ENCODE peak calls at places on chromosomes 13 and 19, in seven cellular contexts. D is CD4-positive, alpha-beta memory T cell; Q is left ventricle myocardium inferior; K is naive thymus-derived CD4-positive, alpha-beta T cell; V is hepatocyte; L is ascending aorta; J is spleen. W is an unnamed sample. For H3K4me1 and H3K27me3, the result is how much of the 10 kb centered on the place peaks cover.

GRCh38 chr19:29380581-29380980 is 145.2 kb upstream of the VSTM2B start:
- DNase-seq in D (no peak), Q (no peak), K (no peak), V (no peak), L (peak), J (peak), W (no peak)

GRCh38 chr19:403221-404036 is 5.5 kb downstream of the C2CD4C start:
- DNase-seq in D (no peak), Q (no peak), K (no peak), V (no peak), L (peak), J (peak), W (no peak)

GRCh38 chr19:4037301-4037949 is 29.3 kb downstream of the ZBTB7A start:
- DNase-seq in D (no peak), Q (no peak), K (no peak), V (no peak), L (no peak), J (no peak), W (no peak)

GRCh38 chr13:111908981-111909380 is 158.0 kb upstream of the SOX1 start:
- DNase-seq in D (no peak), Q (no peak), K (no peak), V (no peak), L (peak), J (peak), W (no peak)

GRCh38 chr13:30002577-30002976 is 152.2 kb upstream of the UBL3 start:
- DNase-seq in D (no peak), Q (no peak), K (no peak), V (no peak), L (no peak), J (no peak), W (no peak)

GRCh38 chr13:60577761-60578160 is 180.7 kb downstream of the TDRD3 start:
- DNase-seq in D (no peak), Q (no peak), K (no peak), V (no peak), L (no peak), J (no peak), W (no peak)

GRCh38 chr13:42876810-42877550 is 95.6 kb downstream of the FAM216B start:
- DNase-seq in D (no peak), Q (no peak), K (no peak), V (no peak), L (no peak), J (no peak), W (no peak)

GRCh38 chr13:64871742-64872141 is 2358.4 kb downstream of the PCDH9 start:
- DNase-seq in D (no peak), Q (no peak), K (no peak), V (no peak), L (no peak), J (no peak), W (no peak)

GRCh38 chr13:28750187-28751045 is 31.6 kb upstream of the SLC46A3 start:
- DNase-seq in D (no peak), Q (no peak), K (no peak), V (no peak), L (no peak), J (no peak), W (no peak)

GRCh38 chr13:75217949-75218348 is 264.0 kb downstream of the TBC1D4 start:
- DNase-seq in D (no peak), Q (no peak), K (no peak), V (no peak), L (no peak), J (no peak), W (no peak)

GRCh38 chr13:109126973-109127615 is 497.7 kb downstream of the MYO16 start:
- DNase-seq in D (no peak), Q (no peak), K (no peak), V (no peak), L (no peak), J (no peak), W (no peak)

DNA sequence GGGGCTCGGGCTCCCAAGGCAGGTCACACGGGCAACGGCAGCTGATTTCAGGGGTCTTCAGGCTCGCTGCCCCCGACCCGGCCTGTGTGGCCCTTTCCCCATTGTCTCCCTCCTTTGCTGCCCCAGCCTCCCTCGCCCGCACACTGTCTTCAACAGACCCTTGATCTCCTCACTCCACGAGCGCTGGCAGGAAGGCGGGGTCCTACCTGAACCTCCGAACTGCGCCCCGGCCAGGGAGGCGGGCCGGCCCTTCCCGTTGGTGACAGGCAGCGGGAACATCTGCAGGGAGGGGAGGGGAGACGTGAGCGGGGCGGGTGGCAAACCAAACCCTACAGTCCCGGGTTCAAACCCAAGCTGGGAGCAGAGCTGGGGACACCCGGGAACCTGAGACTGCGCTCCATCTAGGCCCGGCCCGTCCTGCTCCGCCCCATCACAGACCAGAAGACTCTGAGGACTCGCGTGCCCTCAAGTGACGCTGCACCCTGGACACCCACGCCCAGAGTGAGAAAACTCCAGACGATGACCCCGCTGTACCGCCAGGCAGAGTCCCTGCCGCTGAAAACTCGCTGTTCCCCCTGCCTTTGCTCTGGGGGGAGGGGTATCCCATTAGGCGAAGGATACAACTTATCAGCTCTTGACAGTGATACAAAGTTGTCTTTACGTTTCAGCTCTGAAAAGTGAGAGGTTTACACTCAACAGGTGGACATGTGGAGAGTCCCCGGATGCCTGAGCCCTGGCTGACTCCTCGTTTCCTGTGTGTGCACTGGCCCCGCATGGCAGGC is 6.1 kb downstream of the TCF3 start:
- DNase-seq in D (no peak), Q (no peak), K (no peak), V (no peak), L (no peak), J (no peak), W (no peak)
- H3K4me3 ChIP-seq in D (no peak), Q (no peak), K (no peak), V (no peak), L (no peak), J (no peak), W (no peak)

GRCh38 chr19:55257461-55258411 is 1.1 kb downstream of the PPP6R1 start:
- DNase-seq in D (peak), Q (no peak), K (peak), V (peak), L (no peak), J (peak), W (no peak)

GRCh38 chr19:55254625-55254977 is 4.2 kb downstream of the PPP6R1 start:
- DNase-seq in D (no peak), Q (no peak), K (no peak), V (no peak), L (no peak), J (no peak), W (no peak)

GRCh38 chr19:55253842-55254624 is 4.8 kb downstream of the PPP6R1 start:
- DNase-seq in D (peak), Q (no peak), K (peak), V (no peak), L (no peak), J (peak), W (peak)

GRCh38 chr19:55256562-55257460 is 2.0 kb downstream of the PPP6R1 start:
- DNase-seq in D (no peak), Q (no peak), K (no peak), V (no peak), L (no peak), J (peak), W (no peak)

DNA sequence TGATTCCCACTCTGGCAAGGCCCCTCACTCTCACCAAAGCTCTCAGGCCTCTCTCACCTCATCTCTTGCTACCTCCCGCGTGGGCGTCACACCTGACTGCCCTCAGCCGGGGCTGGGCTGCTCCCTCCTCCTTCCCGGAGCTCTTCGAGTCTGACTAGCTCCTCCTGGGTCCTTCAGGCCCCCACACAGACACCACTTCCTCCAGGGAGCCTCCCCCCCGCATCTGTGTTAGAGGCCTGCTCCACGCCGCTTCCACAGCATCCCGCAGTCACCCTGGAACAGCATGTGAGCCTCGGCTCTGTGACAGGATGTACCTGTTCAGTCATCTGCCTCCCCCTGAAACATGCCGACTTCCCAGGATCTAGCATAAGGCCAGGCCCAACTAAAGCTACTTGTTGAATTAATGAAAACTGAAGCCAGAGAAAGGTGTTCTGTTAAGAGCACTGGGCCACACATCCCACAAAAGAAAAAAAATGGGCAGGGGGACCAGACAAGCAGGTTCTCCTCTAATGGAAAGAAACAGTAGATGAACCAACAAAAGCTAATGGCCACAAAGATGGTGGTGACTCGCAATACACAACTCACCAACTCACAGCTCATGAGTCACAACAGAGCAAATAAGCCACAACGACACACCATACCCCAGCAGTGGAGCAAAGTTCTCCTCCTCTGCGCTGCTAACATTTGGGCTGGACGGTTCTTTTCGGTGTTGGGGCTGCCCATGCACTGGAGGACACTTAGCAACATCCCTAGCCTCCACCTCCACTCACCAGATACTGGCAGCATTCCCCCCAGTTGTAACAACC is 3.0 kb downstream of the PPP6R1 start:
- DNase-seq in D (peak), Q (no peak), K (no peak), V (no peak), L (no peak), J (peak), W (peak)
- H3K4me1 ChIP-seq in D (half or more), Q (half or more), K (half or more), V (under half), L (under half), J (half or more), W (half or more)

GRCh38 chr13:51222510-51223283 is 499 bp downstream of the FAM124A start:
- DNase-seq in D (no peak), Q (no peak), K (no peak), V (peak), L (no peak), J (no peak), W (no peak)
- H3K27me3 ChIP-seq in D (under half), Q (under half), K (under half), V (half or more), L (under half), J (under half), W (under half)

DNA sequence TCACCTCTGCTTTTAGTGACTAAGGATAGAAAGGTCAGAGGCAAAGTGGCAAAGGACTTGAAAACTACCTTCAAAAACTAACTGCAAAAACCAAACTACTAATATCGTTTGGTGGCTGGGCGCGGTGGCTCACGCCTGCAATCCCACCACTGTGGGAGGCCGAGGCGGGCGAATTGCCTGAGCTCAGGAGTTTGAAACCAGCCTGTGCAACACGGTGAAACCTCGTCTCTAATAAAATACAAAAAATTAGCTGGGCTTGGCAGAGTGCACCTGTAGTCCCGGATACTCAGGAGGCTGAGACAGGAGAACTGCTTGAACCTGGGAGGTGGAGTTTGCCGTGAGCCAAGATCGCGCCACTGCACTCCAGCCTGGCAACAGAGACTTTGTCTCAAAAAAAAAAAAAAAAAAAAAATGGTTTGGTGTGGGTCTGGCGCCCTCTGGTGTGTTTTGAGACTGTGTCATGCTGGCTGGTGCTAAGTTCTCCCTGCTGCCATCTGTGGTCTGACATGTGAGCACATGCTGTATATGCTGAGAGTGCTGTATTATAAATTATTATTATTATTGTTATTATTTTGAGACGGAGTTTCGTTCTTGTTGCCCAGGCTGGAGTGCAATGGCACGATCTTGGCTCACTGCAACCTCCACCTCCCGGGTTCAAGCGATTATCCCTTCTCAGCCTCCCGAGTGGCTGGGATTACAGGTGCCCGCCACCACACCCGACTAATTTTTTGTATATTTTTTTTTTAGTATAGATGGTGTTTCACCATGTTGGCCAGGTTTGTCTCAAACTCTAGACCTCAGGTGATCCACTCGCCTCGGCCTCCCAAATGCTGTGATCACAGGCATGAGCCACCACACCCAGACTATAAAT is 36.0 kb upstream of the RNF17 start:
- DNase-seq in D (peak), Q (no peak), K (peak), V (peak), L (peak), J (no peak), W (peak)
- H3K4me3 ChIP-seq in D (no peak), Q (no peak), K (no peak), V (no peak), L (no peak), J (no peak), W (no peak)

GRCh38 chr13:99501952-99502310 is 659 bp downstream of the TM9SF2 start:
- DNase-seq in D (peak), Q (no peak), K (no peak), V (peak), L (no peak), J (no peak), W (peak)

GRCh38 chr13:99500839-99501134 is 485 bp upstream of the TM9SF2 start:
- DNase-seq in D (no peak), Q (no peak), K (no peak), V (no peak), L (no peak), J (no peak), W (no peak)

GRCh38 chr13:99505814-99506269 is 4.6 kb downstream of the TM9SF2 start:
- DNase-seq in D (peak), Q (no peak), K (no peak), V (no peak), L (no peak), J (no peak), W (peak)

GRCh38 chr13:99498304-99499161 is 2.7 kb upstream of the TM9SF2 start:
- DNase-seq in D (peak), Q (peak), K (peak), V (peak), L (peak), J (peak), W (peak)

GRCh38 chr13:99501135-99501951 is at the start of gene TM9SF2:
- DNase-seq in D (peak), Q (peak), K (peak), V (peak), L (peak), J (peak), W (peak)
- H3K4me1 ChIP-seq in D (half or more), Q (half or more), K (under half), V (under half), L (under half), J (half or more), W (half or more)

DNA sequence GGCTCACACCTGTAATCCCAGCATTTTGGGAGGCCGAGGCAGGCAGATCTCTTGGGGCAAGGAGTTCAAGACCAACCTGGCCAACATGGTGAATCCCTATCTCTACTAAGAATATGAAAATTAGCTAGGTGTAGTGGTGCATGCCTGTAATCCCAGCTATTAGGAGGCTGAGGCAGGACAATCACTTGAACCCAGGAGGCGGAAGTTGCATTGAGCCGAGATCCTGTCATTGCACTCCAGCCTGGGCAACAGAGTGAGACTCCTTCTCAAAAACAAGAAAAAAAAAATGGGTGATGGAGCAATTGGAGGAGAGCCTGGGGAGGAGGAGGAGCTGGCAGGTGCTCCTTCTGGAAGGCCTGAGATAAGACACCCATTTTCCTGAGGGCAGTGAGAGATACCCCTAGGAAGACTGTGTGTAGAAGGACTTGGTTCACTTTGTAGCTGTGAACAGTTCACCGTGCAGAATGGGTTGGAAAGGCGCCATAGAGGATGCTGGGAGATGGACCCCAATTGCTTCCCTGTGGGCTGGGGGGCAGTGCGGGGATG is 8.7 kb upstream of the CARM1 start:
- DNase-seq in D (no peak), Q (no peak), K (no peak), V (no peak), L (no peak), J (no peak), W (no peak)
- H3K27me3 ChIP-seq in D (under half), Q (under half), K (under half), V (under half), L (under half), J (under half), W (under half)

GRCh38 chr19:8001651-8001994 is 3.8 kb downstream of the ELAVL1 start:
- DNase-seq in D (no peak), Q (no peak), K (no peak), V (no peak), L (no peak), J (no peak), W (no peak)
- H3K4me3 ChIP-seq in D (no peak), Q (peak), K (no peak), V (no peak), L (peak), J (no peak), W (peak)